ENCODE peak calls at places on chromosomes 16 and 17, in seven cellular contexts. F is stimulated activated CD8-positive, alpha-beta memory T cell treated with anti-CD3 and anti-CD28 coated beads, Interleukin-12 subunit alpha, Interleukin-12 subunit beta, amount 100 ng/mL, for 1 hour; L is HS-27A; A is omental fat pad; P is lower leg skin; D is HCEC 1CT; O is A549. T is an unnamed sample.

GRCh38 chr17:63442549-63443035 is 3.5 kb downstream of the CYB561 start:
- DNase-seq in O (no peak), A (no peak), P (no peak), L (no peak), F (no peak), D (no peak), T (no peak)

GRCh38 chr16:17476414-17477259 is 5.9 kb upstream of the XYLT1 start:
- DNase-seq in A (no peak), D (peak; percentile 48), F (no peak), P (peak; percentile 83), L (no peak), O (peak; percentile 77), T (peak; percentile 71)

GRCh38 chr16:79104567-79104966 is 496.0 kb downstream of the MAF start:
- DNase-seq in P (no peak), O (no peak), A (no peak), L (no peak), D (no peak), F (no peak), T (no peak)

GRCh38 chr16:70635356-70636016 is 10.9 kb upstream of the IL34 start:
- DNase-seq in F (no peak), D (peak; percentile 92), A (no peak), O (no peak), P (no peak), L (peak; percentile 39), T (peak; percentile 77)

GRCh38 chr16:12907670-12908233 is 6.4 kb downstream of the SHISA9 start:
- DNase-seq in P (no peak), L (no peak), D (no peak), O (no peak), A (no peak), F (no peak), T (no peak)

GRCh38 chr16:65532218-65532617 is 410.4 kb upstream of the CDH11 start:
- DNase-seq in F (no peak), P (no peak), D (no peak), L (no peak), O (no peak), A (no peak), T (no peak)

GRCh38 chr16:58638148-58639036 is 8.8 kb upstream of the CNOT1 start:
- DNase-seq in A (no peak), P (peak; percentile 86), F (no peak), D (peak; percentile 90), L (peak; percentile 78), O (peak; percentile 66), T (peak; percentile 89)

GRCh38 chr17:67588326-67588725 is 129.4 kb upstream of the NOL11 start:
- DNase-seq in A (no peak), P (peak; percentile 53), O (no peak), L (no peak), F (no peak), D (no peak), T (no peak)

GRCh38 chr17:82616021-82616703 is 32.1 kb downstream of the WDR45B start:
- DNase-seq in L (no peak), D (no peak), A (no peak), P (no peak), O (no peak), F (no peak), T (no peak)

GRCh38 chr17:82948081-82948511 is 108.3 kb upstream of the ZNF750 start:
- DNase-seq in P (peak; percentile 69), D (no peak), F (no peak), L (no peak), O (no peak), A (no peak), T (no peak)

GRCh38 chr17:50056961-50057330 is 1.0 kb downstream of the ITGA3 start:
- DNase-seq in L (no peak), O (no peak), F (no peak), P (no peak), A (no peak), D (peak; percentile 54), T (peak; percentile 68)

GRCh38 chr17:67911038-67911782 is 85.1 kb downstream of the C17orf58 start:
- DNase-seq in A (no peak), D (no peak), P (no peak), F (no peak), L (no peak), O (no peak), T (no peak)

GRCh38 chr17:33974276-33974675 is 280.8 kb upstream of the CCL2 start:
- DNase-seq in L (no peak), A (no peak), D (no peak), P (no peak), O (no peak), F (no peak), T (no peak)

GRCh38 chr17:28366605-28367004 is 1.6 kb upstream of the SEBOX start:
- DNase-seq in O (no peak), P (no peak), F (no peak), D (no peak), A (no peak), L (no peak), T (no peak)